ENCODE peak calls at places on chromosomes 1 and 21, in six cellular contexts. J, W, P, G, V and O are unnamed samples. For H3K4me1, the result is how much of the 10 kb centered on the place peaks cover.

GRCh38 chr21:34630536-34631143 is 15.7 kb upstream of the RCAN1 start:
- DNase-seq in J (no peak), W (peak), P (no peak), G (peak), V (peak), O (no peak)

GRCh38 chr1:10737268-10737624 is 59.2 kb downstream of the CASZ1 start:
- DNase-seq in J (peak), W (peak), P (no peak), G (no peak), V (no peak), O (no peak)

GRCh38 chr1:52402860-52403240 is 1.4 kb downstream of the ORC1 start:
- DNase-seq in J (no peak), W (peak), P (no peak), G (no peak), V (no peak), O (no peak)

GRCh38 chr1:241641748-241642592 is 1.8 kb upstream of the CHML start:
- DNase-seq in J (no peak), W (no peak), P (no peak), G (peak), V (peak), O (peak)

GRCh38 chr1:30743584-30744059 is 14.0 kb downstream of the LAPTM5 start:
- DNase-seq in J (no peak), W (peak), P (no peak), G (no peak), V (no peak), O (no peak)

GRCh38 chr1:77382361-77382760 is 100.5 kb downstream of the AK5 start:
- DNase-seq in J (no peak), W (no peak), P (no peak), G (peak), V (no peak), O (no peak)

GRCh38 chr21:27555996-27556395 is 589.1 kb upstream of the ADAMTS5 start:
- DNase-seq in J (no peak), W (no peak), P (no peak), G (no peak), V (no peak), O (no peak)

GRCh38 chr1:201074018-201074417 is 38.2 kb downstream of the CACNA1S start:
- DNase-seq in J (no peak), W (no peak), P (peak), G (no peak), V (no peak), O (no peak)

GRCh38 chr1:156618853-156619581 is at the start of gene HAPLN2:
- DNase-seq in J (no peak), W (peak), P (no peak), G (no peak), V (peak), O (no peak)

GRCh38 chr1:12095822-12096263 is 32.7 kb downstream of the TNFRSF8 start:
- DNase-seq in J (no peak), W (no peak), P (no peak), G (no peak), V (peak), O (no peak)

GRCh38 chr1:203269654-203270020 is 35.7 kb upstream of the BTG2 start:
- DNase-seq in J (no peak), W (no peak), P (no peak), G (no peak), V (no peak), O (no peak)

GRCh38 chr1:171366099-171366498 is 52.1 kb downstream of the FMO4 start:
- DNase-seq in J (no peak), W (peak), P (no peak), G (peak), V (no peak), O (no peak)

GRCh38 chr1:940121-941026 is 16.7 kb downstream of the SAMD11 start:
- DNase-seq in J (peak), W (peak), P (no peak), G (peak), V (no peak), O (peak)

GRCh38 chr1:168991667-168992475 is 114.6 kb upstream of the ATP1B1 start:
- DNase-seq in J (no peak), W (no peak), P (peak), G (no peak), V (no peak), O (no peak)

GRCh38 chr1:34547043-34547674 is 207.7 kb upstream of the GJB5 start:
- DNase-seq in J (no peak), W (no peak), P (no peak), G (no peak), V (no peak), O (no peak)

GRCh38 chr1:27141266-27142003 is 13.5 kb downstream of the SLC9A1 start:
- DNase-seq in J (no peak), W (peak), P (no peak), G (no peak), V (no peak), O (no peak)

GRCh38 chr1:43908858-43909257 is 24.7 kb upstream of the ARTN start:
- DNase-seq in J (no peak), W (no peak), P (no peak), G (no peak), V (no peak), O (no peak)

GRCh38 chr1:159936284-159936904 is 9.0 kb downstream of the IGSF9 start:
- DNase-seq in J (peak), W (peak), P (no peak), G (peak), V (peak), O (peak)

GRCh38 chr1:200732438-200732837 is 6.3 kb upstream of the CAMSAP2 start:
- DNase-seq in J (no peak), W (no peak), P (no peak), G (no peak), V (no peak), O (no peak)

GRCh38 chr1:36457691-36458090 is 6.5 kb downstream of the MRPS15 start:
- DNase-seq in J (no peak), W (no peak), P (no peak), G (no peak), V (no peak), O (no peak)

GRCh38 chr21:46441961-46442498 is 16.7 kb upstream of the DIP2A start:
- DNase-seq in J (no peak), W (no peak), P (no peak), G (no peak), V (no peak), O (no peak)

GRCh38 chr1:9723068-9723805 is 71.7 kb downstream of the PIK3CD start:
- DNase-seq in J (no peak), W (no peak), P (no peak), G (no peak), V (no peak), O (no peak)

GRCh38 chr1:222928212-222928611 is 113.4 kb downstream of the DISP1 start:
- DNase-seq in J (peak), W (peak), P (no peak), G (peak), V (no peak), O (no peak)

GRCh38 chr1:147752531-147752930 is 7.9 kb downstream of the GJA5 start:
- DNase-seq in J (no peak), W (no peak), P (no peak), G (no peak), V (no peak), O (no peak)

GRCh38 chr21:36854391-36854790 is 112.1 kb downstream of the HLCS start:
- DNase-seq in J (no peak), W (peak), P (no peak), G (peak), V (peak), O (no peak)

GRCh38 chr1:33364578-33364945 is 43.7 kb upstream of the A3GALT2 start:
- DNase-seq in J (no peak), W (no peak), P (no peak), G (no peak), V (no peak), O (no peak)

GRCh38 chr1:1208713-1209433 is 2.5 kb upstream of the TNFRSF18 start:
- DNase-seq in J (peak), W (no peak), P (no peak), G (no peak), V (no peak), O (no peak)

GRCh38 chr1:184866991-184867788 is 107.1 kb downstream of the NIBAN1 start:
- DNase-seq in J (no peak), W (peak), P (peak), G (peak), V (no peak), O (peak)

GRCh38 chr1:45620588-45621500 is 3.0 kb downstream of the CCDC17 start:
- DNase-seq in J (no peak), W (no peak), P (no peak), G (no peak), V (no peak), O (no peak)
- H3K27ac ChIP-seq in J (peak), W (peak), P (no peak), G (no peak), V (no peak), O (no peak)

GRCh38 chr1:16010837-16011236 is 6.8 kb downstream of the SRARP start:
- DNase-seq in J (no peak), W (no peak), P (no peak), G (no peak), V (no peak), O (no peak)

GRCh38 chr1:16013908-16014258 is 4.0 kb downstream of the HSPB7 start:
- DNase-seq in J (no peak), W (no peak), P (no peak), G (no peak), V (no peak), O (no peak)

GRCh38 chr1:16013220-16013907 is 4.5 kb downstream of the HSPB7 start:
- DNase-seq in J (peak), W (peak), P (no peak), G (peak), V (peak), O (peak)

GRCh38 chr1:16012590-16013219 is 5.1 kb downstream of the HSPB7 start:
- DNase-seq in J (peak), W (peak), P (no peak), G (peak), V (peak), O (peak)

GRCh38 chr1:16011936-16012589 is 5.8 kb downstream of the HSPB7 start:
- DNase-seq in J (no peak), W (no peak), P (no peak), G (no peak), V (no peak), O (no peak)
- H3K4me1 ChIP-seq in J (under half), W (under half), P (under half), G (under half), V (under half), O (under half)

DNA sequence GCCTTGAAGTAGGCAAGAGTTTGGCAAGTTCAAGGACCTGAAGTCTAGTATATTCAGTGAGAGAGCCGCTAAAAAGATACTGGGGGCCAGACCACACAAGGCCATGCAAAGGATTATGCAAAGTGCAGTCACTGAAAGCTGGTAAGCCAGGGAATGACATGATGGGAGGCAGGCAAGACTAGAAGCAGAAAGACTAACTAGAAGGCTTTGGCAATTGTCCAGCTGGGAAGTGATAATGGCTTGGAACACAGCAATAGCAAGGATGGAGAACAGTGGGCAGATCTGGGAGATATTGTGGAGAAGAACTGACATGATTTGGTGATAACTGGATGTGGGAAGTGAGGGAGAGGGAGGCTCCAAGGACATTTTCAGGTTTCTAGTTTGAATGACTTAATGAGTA is 85.7 kb downstream of the TM2D1 start:
- DNase-seq in J (no peak), W (peak), P (no peak), G (no peak), V (no peak), O (no peak)
- H3K27ac ChIP-seq in J (peak), W (peak), P (no peak), G (no peak), V (no peak), O (no peak)

GRCh38 chr1:151993084-151993733 is 450 bp downstream of the S100A10 start:
- DNase-seq in J (peak), W (peak), P (no peak), G (no peak), V (no peak), O (no peak)

GRCh38 chr1:151992345-151993083 is 1.1 kb downstream of the S100A10 start:
- DNase-seq in J (peak), W (peak), P (peak), G (peak), V (peak), O (peak)

GRCh38 chr1:151990058-151990855 is 3.4 kb downstream of the S100A10 start:
- DNase-seq in J (no peak), W (peak), P (no peak), G (no peak), V (no peak), O (no peak)

GRCh38 chr1:151990856-151991198 is 2.8 kb downstream of the S100A10 start:
- DNase-seq in J (no peak), W (peak), P (no peak), G (peak), V (no peak), O (peak)

GRCh38 chr1:151991663-151992344 is 1.9 kb downstream of the S100A10 start:
- DNase-seq in J (no peak), W (peak), P (no peak), G (no peak), V (no peak), O (no peak)
- H3K4me1 ChIP-seq in J (half or more), W (under half), P (half or more), G (under half), V (half or more), O (half or more)